ENCODE peak calls at places on chromosomes 6 and 20, in seven cellular contexts. U, X, C, M, N, R and W are unnamed samples.

GRCh38 chr6:30295844-30296243 is 30.9 kb upstream of the TRIM39 start:
- DNase-seq in U (no peak), X (no peak), C (no peak), M (no peak), N (no peak), R (no peak), W (no peak)

GRCh38 chr20:21508230-21509078 is 5.4 kb downstream of the NKX2-2 start:
- DNase-seq in U (no peak), X (no peak), C (no peak), M (peak), N (no peak), R (no peak), W (no peak)

GRCh38 chr20:6698056-6698455 is 69.4 kb upstream of the BMP2 start:
- DNase-seq in U (no peak), X (peak), C (peak), M (no peak), N (no peak), R (peak), W (no peak)

GRCh38 chr6:52016918-52017748 is 70.3 kb downstream of the PKHD1 start:
- DNase-seq in U (no peak), X (no peak), C (no peak), M (peak), N (no peak), R (no peak), W (no peak)

GRCh38 chr6:83119742-83120300 is 52.4 kb downstream of the DOP1A start:
- DNase-seq in U (no peak), X (no peak), C (no peak), M (no peak), N (no peak), R (no peak), W (no peak)

GRCh38 chr20:59802471-59803221 is 130.8 kb downstream of the SYCP2 start:
- DNase-seq in U (no peak), X (no peak), C (no peak), M (peak), N (no peak), R (no peak), W (no peak)

GRCh38 chr6:35587167-35587566 is 74.5 kb upstream of the TULP1 start:
- DNase-seq in U (no peak), X (no peak), C (no peak), M (no peak), N (no peak), R (no peak), W (no peak)

GRCh38 chr6:165390475-165390874 is 81.1 kb upstream of the C6orf118 start:
- DNase-seq in U (no peak), X (no peak), C (no peak), M (no peak), N (no peak), R (no peak), W (no peak)

GRCh38 chr6:159718634-159719033 is 8.7 kb upstream of the WTAP start:
- DNase-seq in U (peak), X (no peak), C (no peak), M (no peak), N (no peak), R (no peak), W (no peak)

GRCh38 chr20:32445539-32446273 is 87.6 kb downstream of the ASXL1 start:
- DNase-seq in U (no peak), X (no peak), C (no peak), M (peak), N (no peak), R (no peak), W (no peak)

GRCh38 chr6:155265843-155266535 is 2.2 kb downstream of the CLDN20 start:
- DNase-seq in U (no peak), X (no peak), C (no peak), M (no peak), N (no peak), R (no peak), W (peak)

GRCh38 chr6:11538049-11538798 is 675 bp downstream of the TMEM170B start:
- DNase-seq in U (peak), X (no peak), C (no peak), M (peak), N (no peak), R (no peak), W (peak)

GRCh38 chr6:21438986-21439352 is 154.6 kb upstream of the SOX4 start:
- DNase-seq in U (no peak), X (no peak), C (no peak), M (no peak), N (peak), R (no peak), W (no peak)

GRCh38 chr6:46689657-46690056 is 2.0 kb downstream of the TDRD6 start:
- DNase-seq in U (no peak), X (no peak), C (no peak), M (no peak), N (no peak), R (no peak), W (no peak)

GRCh38 chr6:66538548-66539135 is 831.6 kb upstream of the EYS start:
- DNase-seq in U (no peak), X (no peak), C (no peak), M (peak), N (no peak), R (no peak), W (no peak)

GRCh38 chr6:130412556-130413290 is 46.9 kb downstream of the TMEM200A start:
- DNase-seq in U (no peak), X (no peak), C (no peak), M (no peak), N (no peak), R (no peak), W (no peak)

GRCh38 chr6:44253307-44254101 is 3.8 kb downstream of the SLC35B2 start:
- DNase-seq in U (peak), X (no peak), C (no peak), M (no peak), N (no peak), R (peak), W (no peak)

GRCh38 chr6:45970326-45970725 is 45.3 kb downstream of the CLIC5 start:
- DNase-seq in U (no peak), X (no peak), C (no peak), M (no peak), N (no peak), R (no peak), W (no peak)

GRCh38 chr6:145151624-145152023 is 583.7 kb downstream of the EPM2A start:
- DNase-seq in U (no peak), X (no peak), C (no peak), M (no peak), N (no peak), R (no peak), W (peak)

GRCh38 chr6:118260833-118261232 is 287.3 kb upstream of the PLN start:
- DNase-seq in U (no peak), X (no peak), C (no peak), M (no peak), N (no peak), R (no peak), W (no peak)

GRCh38 chr6:26327450-26328264 is 37.3 kb upstream of the BTN3A2 start:
- DNase-seq in U (peak), X (peak), C (no peak), M (peak), N (no peak), R (peak), W (no peak)

GRCh38 chr6:56101141-56101553 is 146.2 kb downstream of the COL21A1 start:
- DNase-seq in U (no peak), X (peak), C (no peak), M (no peak), N (no peak), R (peak), W (no peak)

GRCh38 chr6:107585815-107586435 is 96.0 kb downstream of the SOBP start:
- DNase-seq in U (no peak), X (no peak), C (no peak), M (no peak), N (no peak), R (no peak), W (no peak)

DNA sequence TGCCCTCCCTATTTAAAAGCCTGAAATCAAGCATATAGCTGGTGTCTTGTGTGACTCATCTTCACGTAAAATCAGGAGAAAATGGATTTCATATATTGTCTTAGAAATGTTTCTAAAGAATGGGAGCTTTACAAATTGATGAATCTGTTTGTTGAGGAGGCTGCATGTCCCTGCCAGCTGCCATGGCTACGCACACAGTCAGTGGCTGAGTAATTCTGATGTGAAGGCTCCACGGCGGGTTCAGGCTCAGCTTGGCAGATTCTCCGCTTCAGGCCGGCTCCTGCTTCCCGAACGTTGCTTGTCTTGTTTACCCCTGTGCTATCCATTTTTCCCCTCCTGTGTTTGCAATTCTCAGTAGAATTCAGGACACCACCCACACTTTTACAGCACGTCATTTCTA is 82.8 kb downstream of the CCDC170 start:
- DNase-seq in U (no peak), X (no peak), C (no peak), M (no peak), N (no peak), R (no peak), W (no peak)
- TF ChIP-seq JUND in U (no peak), X (no peak), C (no peak), M (no peak), N (no peak), R (no peak), W (no peak)

DNA sequence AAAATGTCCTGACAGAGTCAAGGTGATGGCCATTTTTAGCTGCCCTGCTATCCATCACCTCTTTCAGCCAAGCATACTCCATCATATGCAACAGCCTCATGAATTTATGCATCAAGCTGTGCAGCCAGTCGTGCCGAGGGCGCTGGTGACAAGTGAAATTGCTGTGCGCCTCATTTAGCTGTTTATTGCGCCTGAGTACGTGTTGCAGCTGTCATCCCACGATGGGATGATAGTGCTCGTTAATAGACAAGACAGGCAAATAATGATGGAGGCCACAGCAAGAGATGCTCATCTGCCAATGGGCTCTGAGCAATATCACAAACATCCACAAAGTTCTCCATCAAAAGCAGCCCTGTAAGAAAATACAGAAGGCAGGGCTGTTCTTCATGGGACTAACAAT is 562.3 kb upstream of the POU3F2 start:
- DNase-seq in U (no peak), X (no peak), C (no peak), M (no peak), N (no peak), R (no peak), W (no peak)
- TF ChIP-seq JUND in U (no peak), X (no peak), C (no peak), M (no peak), N (no peak), R (no peak), W (no peak)

GRCh38 chr6:136607932-136608772 is 57.9 kb upstream of the MAP7 start:
- DNase-seq in U (peak), X (peak), C (no peak), M (peak), N (peak), R (peak), W (peak)
- TF ChIP-seq JUND in U (peak), X (no peak), C (no peak), M (no peak), N (no peak), R (no peak), W (no peak)

GRCh38 chr20:44884907-44885391 is 556 bp upstream of the YWHAB start:
- DNase-seq in U (no peak), X (no peak), C (no peak), M (no peak), N (no peak), R (no peak), W (no peak)
- TF ChIP-seq JUND in U (no peak), X (no peak), C (no peak), M (no peak), N (no peak), R (no peak), W (no peak)

DNA sequence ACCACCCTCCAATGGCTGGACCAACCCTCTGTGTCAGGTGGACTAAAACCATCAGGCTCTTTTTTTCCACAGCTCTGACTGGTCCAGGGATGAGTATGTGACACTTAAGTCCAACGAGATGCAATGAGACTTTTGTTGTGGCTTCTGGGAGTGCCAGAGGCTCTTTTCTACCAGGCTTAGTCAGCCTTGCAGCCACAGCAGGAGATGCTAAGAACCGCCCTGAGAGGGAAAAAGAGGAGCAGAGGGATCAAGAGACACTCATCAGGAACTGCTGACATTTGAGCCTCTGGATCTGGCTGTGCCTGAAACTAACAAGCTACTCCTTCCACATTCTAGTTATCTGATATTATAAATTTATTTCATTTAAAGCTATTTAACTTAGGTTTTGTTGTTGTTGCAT is 270.9 kb upstream of the SULF2 start:
- DNase-seq in U (no peak), X (no peak), C (no peak), M (no peak), N (no peak), R (no peak), W (no peak)
- TF ChIP-seq JUND in U (no peak), X (no peak), C (no peak), M (no peak), N (no peak), R (no peak), W (no peak)

DNA sequence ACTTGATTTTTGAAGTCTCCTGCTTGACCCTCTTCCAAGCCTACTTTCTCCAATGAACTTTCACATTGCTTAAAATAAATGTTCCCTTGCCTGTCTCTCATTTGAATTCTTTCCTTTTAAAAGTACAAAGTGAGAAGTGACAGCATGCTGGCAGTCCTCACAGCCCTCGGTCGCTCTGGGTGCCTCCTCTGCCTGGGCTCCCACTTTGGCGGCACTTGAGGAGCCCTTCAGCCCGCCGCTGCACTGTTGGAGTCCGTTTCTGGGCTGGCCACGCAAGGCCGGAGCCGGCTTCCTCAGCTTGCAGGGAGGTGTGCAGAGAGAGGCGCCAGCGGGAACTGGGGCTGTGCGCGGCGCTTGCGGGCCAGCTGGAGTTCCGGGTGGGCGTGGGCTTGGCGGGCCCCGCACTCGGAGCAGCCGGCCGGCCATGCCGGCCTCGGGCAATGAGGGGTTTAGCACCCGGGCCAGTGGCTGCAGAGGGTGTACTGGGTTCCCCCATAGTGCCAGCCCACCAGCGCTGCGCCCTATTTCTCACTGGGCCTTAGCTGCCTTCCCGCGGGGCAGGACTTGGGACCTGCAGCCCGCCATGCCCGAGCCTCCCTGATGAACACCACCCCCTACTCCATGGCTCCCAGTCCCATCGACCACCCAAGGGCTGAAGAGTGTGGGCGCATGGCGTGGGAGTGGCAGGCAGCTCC is 31.9 kb downstream of the SERPINB6 start:
- DNase-seq in U (no peak), X (no peak), C (no peak), M (no peak), N (no peak), R (no peak), W (no peak)
- TF ChIP-seq JUND in U (no peak), X (no peak), C (no peak), M (no peak), N (no peak), R (no peak), W (no peak)

GRCh38 chr20:40705413-40705812 is 16.4 kb upstream of the MAFB start:
- DNase-seq in U (no peak), X (no peak), C (no peak), M (no peak), N (no peak), R (no peak), W (no peak)

GRCh38 chr20:40698744-40699143 is 9.7 kb upstream of the MAFB start:
- DNase-seq in U (no peak), X (no peak), C (no peak), M (no peak), N (no peak), R (no peak), W (no peak)

GRCh38 chr20:40703981-40704530 is 15.0 kb upstream of the MAFB start:
- DNase-seq in U (no peak), X (no peak), C (no peak), M (no peak), N (no peak), R (no peak), W (no peak)

GRCh38 chr20:40704828-40705227 is 15.8 kb upstream of the MAFB start:
- DNase-seq in U (no peak), X (no peak), C (no peak), M (no peak), N (no peak), R (no peak), W (no peak)

GRCh38 chr20:40702504-40702903 is 13.5 kb upstream of the MAFB start:
- DNase-seq in U (peak), X (no peak), C (no peak), M (no peak), N (no peak), R (peak), W (no peak)
- TF ChIP-seq JUND in U (no peak), X (no peak), C (no peak), M (no peak), N (no peak), R (no peak), W (no peak)

GRCh38 chr6:149046164-149046821 is 271.2 kb upstream of the TAB2 start:
- DNase-seq in U (no peak), X (no peak), C (no peak), M (no peak), N (no peak), R (no peak), W (no peak)

GRCh38 chr6:149044394-149044965 is 273.0 kb upstream of the TAB2 start:
- DNase-seq in U (no peak), X (no peak), C (no peak), M (no peak), N (no peak), R (no peak), W (no peak)

GRCh38 chr6:149045404-149045803 is 272.1 kb upstream of the TAB2 start:
- DNase-seq in U (no peak), X (no peak), C (no peak), M (no peak), N (no peak), R (peak), W (no peak)

GRCh38 chr6:149049230-149049629 is 268.3 kb upstream of the TAB2 start:
- DNase-seq in U (no peak), X (no peak), C (no peak), M (no peak), N (no peak), R (no peak), W (no peak)

GRCh38 chr6:149046822-149047246 is 270.7 kb upstream of the TAB2 start:
- DNase-seq in U (no peak), X (no peak), C (no peak), M (no peak), N (no peak), R (no peak), W (no peak)
- TF ChIP-seq JUND in U (no peak), X (no peak), C (no peak), M (no peak), N (no peak), R (no peak), W (no peak)